ENCODE peak calls at places on chromosomes 3 and 15, in ten cellular contexts. W is ovary; P is iPS DF 6.9; A is CD8-positive, alpha-beta T cell; L is fibroblast of lung; M is GM12878; R is cardiac muscle cell; D is lower lobe of right lung; Y is stomach; T is CD8-positive, alpha-beta memory T cell. U is an unnamed sample.

GRCh38 chr3:7978104-7978457 is 523.5 kb upstream of the LMCD1 start:
- DNase-seq in P (no peak), W (no peak), D (no peak), A (no peak), T (no peak), M (no peak), R (no peak), L (no peak), Y (no peak), U (peak)

GRCh38 chr15:78353093-78353492 is 12.9 kb downstream of the CRABP1 start:
- DNase-seq in Y (no peak), W (no peak), M (peak), R (no peak), L (peak), A (no peak), T (no peak), P (no peak), D (no peak), U (peak)

GRCh38 chr3:151357461-151357850 is 27.1 kb downstream of the P2RY12 start:
- DNase-seq in P (no peak), R (no peak), L (no peak), Y (no peak), T (no peak), M (no peak), D (no peak), A (no peak), W (no peak), U (no peak)

GRCh38 chr3:177468816-177469590 is 271.7 kb upstream of the TBL1XR1 start:
- DNase-seq in D (no peak), P (no peak), L (peak), Y (no peak), A (no peak), W (no peak), R (no peak), T (no peak), M (no peak), U (no peak)

GRCh38 chr15:97745481-97746071 is 214.9 kb upstream of the ARRDC4 start:
- DNase-seq in L (peak), D (no peak), Y (peak), A (peak), T (no peak), M (no peak), R (peak), W (no peak), P (peak), U (peak)

GRCh38 chr3:85603378-85603777 is 644.6 kb downstream of the CADM2 start:
- DNase-seq in A (no peak), W (no peak), P (no peak), L (no peak), M (no peak), R (no peak), T (no peak), D (no peak), Y (no peak), U (no peak)

GRCh38 chr3:53046171-53047170 is 598 bp upstream of the SFMBT1 start:
- DNase-seq in A (peak), Y (peak), W (peak), L (peak), D (peak), M (no peak), T (peak), R (peak), P (no peak), U (peak)

GRCh38 chr3:17065881-17066280 is 181.1 kb downstream of the PLCL2 start:
- DNase-seq in M (no peak), P (no peak), W (no peak), Y (no peak), A (no peak), T (no peak), R (no peak), L (no peak), D (no peak), U (no peak)

GRCh38 chr15:61237400-61237799 is 8.3 kb upstream of the RORA start:
- DNase-seq in Y (no peak), D (no peak), P (no peak), T (no peak), W (no peak), M (no peak), L (no peak), A (no peak), R (no peak), U (no peak)

GRCh38 chr3:127036209-127037020 is 53.5 kb downstream of the PLXNA1 start:
- DNase-seq in R (no peak), T (no peak), Y (peak), W (peak), P (no peak), A (no peak), D (peak), L (no peak), M (no peak), U (no peak)

GRCh38 chr15:57138260-57138895 is 219.9 kb downstream of the TCF12 start:
- DNase-seq in W (no peak), T (no peak), R (peak), A (no peak), D (no peak), Y (peak), M (no peak), L (peak), P (peak), U (peak)

GRCh38 chr15:74614744-74615312 is 808 bp upstream of the CLK3 start:
- DNase-seq in D (peak), P (no peak), A (peak), R (peak), L (peak), M (peak), Y (peak), T (peak), W (peak), U (peak)

GRCh38 chr15:98955980-98956723 is 51.4 kb downstream of the PGPEP1L start:
- DNase-seq in M (no peak), W (no peak), Y (no peak), A (no peak), D (no peak), L (no peak), P (no peak), T (no peak), R (no peak), U (peak)

GRCh38 chr3:66482005-66482404 is 18.8 kb downstream of the LRIG1 start:
- DNase-seq in Y (no peak), M (no peak), A (no peak), W (no peak), D (no peak), R (no peak), L (no peak), T (no peak), P (no peak), U (no peak)

GRCh38 chr15:61186905-61187865 is 41.9 kb downstream of the RORA start:
- DNase-seq in Y (no peak), D (peak), W (peak), R (peak), A (no peak), T (no peak), P (no peak), L (peak), M (no peak), U (no peak)

GRCh38 chr3:79810101-79810500 is 42.3 kb upstream of the ROBO1 start:
- DNase-seq in M (no peak), R (no peak), Y (no peak), A (no peak), P (no peak), D (no peak), T (no peak), L (no peak), W (no peak), U (no peak)

GRCh38 chr3:106428565-106428994 is 559.8 kb upstream of the CBLB start:
- DNase-seq in D (no peak), L (peak), T (no peak), P (no peak), Y (no peak), R (no peak), A (no peak), M (no peak), W (peak), U (no peak)

GRCh38 chr15:69815793-69816192 is 281.9 kb downstream of the TLE3 start:
- DNase-seq in R (no peak), W (no peak), Y (no peak), T (no peak), D (no peak), P (no peak), L (no peak), M (no peak), A (no peak), U (no peak)

GRCh38 chr3:70298385-70298784 is 14.1 kb downstream of the MDFIC2 start:
- DNase-seq in A (no peak), W (no peak), T (no peak), Y (no peak), P (no peak), D (no peak), M (no peak), L (peak), R (no peak), U (no peak)

GRCh38 chr3:152243301-152243711 is 25.4 kb upstream of the MBNL1 start:
- DNase-seq in W (no peak), D (no peak), Y (no peak), P (no peak), L (no peak), R (no peak), T (no peak), M (peak), A (no peak), U (peak)

GRCh38 chr15:51863131-51863530 is 33.7 kb downstream of the TMOD3 start:
- DNase-seq in D (no peak), L (no peak), A (no peak), Y (no peak), W (no peak), R (no peak), M (no peak), T (no peak), P (no peak), U (no peak)

GRCh38 chr15:51865291-51865690 is 35.8 kb downstream of the TMOD3 start:
- DNase-seq in W (no peak), P (no peak), A (no peak), D (no peak), Y (no peak), L (no peak), T (no peak), M (no peak), R (no peak), U (no peak)

GRCh38 chr15:51866161-51866560 is 36.7 kb downstream of the TMOD3 start:
- DNase-seq in L (no peak), D (no peak), T (no peak), Y (no peak), R (no peak), M (no peak), A (no peak), W (no peak), P (no peak), U (no peak)

GRCh38 chr15:51866751-51867150 is 37.3 kb downstream of the TMOD3 start:
- DNase-seq in A (no peak), Y (no peak), P (no peak), M (no peak), L (no peak), R (no peak), W (no peak), T (no peak), D (no peak), U (no peak)

GRCh38 chr15:51864408-51865056 is 35.1 kb downstream of the TMOD3 start:
- DNase-seq in R (no peak), P (no peak), T (no peak), L (no peak), D (no peak), W (no peak), Y (no peak), A (no peak), M (no peak), U (no peak)
- H3K4me3 ChIP-seq in R (no peak), P (no peak), T (no peak), L (no peak), D (no peak), W (no peak), Y (no peak), A (no peak), M (no peak), U (no peak)

DNA sequence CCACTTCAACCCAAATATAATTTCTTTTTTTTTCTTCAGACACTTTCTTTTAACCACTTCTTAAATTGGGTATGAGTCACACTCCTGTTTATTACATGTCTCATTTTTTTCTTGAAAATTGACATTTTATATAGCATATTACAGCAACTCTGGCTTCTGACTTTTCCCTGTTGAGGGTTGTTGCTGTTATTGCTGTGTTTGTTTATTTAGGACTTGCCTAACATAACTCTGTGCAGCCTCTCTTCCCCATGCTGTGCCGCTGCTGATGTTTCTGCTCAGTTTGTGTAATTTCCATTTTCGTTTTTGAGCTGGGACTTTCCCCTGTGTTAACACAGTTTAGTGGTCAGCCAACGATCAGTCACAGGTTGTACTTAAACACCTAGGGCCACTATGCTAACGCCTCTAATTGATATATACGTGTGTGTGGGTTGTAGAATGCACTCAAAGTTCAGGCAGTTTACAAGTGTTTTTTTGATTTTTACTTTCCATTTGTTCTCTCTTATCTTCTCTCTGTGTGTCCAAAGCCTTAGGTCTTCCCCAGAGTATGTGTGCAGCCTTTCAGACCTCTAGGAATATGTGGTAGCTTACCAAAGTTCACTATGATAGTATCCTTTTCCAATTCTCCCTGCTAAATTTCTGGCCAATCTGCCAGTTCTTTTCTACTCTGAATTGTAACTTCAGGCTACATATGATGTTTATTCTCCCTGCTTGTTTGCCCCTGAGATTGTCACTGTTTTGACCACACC is 337.2 kb downstream of the ZBTB20 start:
- DNase-seq in T (no peak), P (no peak), A (no peak), W (no peak), R (no peak), M (peak), D (no peak), L (peak), Y (no peak), U (peak)
- H3K4me3 ChIP-seq in T (no peak), P (no peak), A (no peak), W (no peak), R (no peak), M (peak), D (no peak), L (peak), Y (no peak), U (peak)

GRCh38 chr3:46558184-46559029 is 7.7 kb downstream of the LRRC2 start:
- DNase-seq in T (peak), A (peak), M (peak), W (peak), L (peak), R (peak), D (peak), P (no peak), Y (peak), U (peak)

GRCh38 chr3:46557814-46558183 is 8.3 kb downstream of the LRRC2 start:
- DNase-seq in L (no peak), P (no peak), R (no peak), T (no peak), M (no peak), Y (no peak), W (no peak), A (no peak), D (no peak), U (no peak)

GRCh38 chr3:46561511-46561910 is 4.6 kb downstream of the LRRC2 start:
- DNase-seq in M (no peak), R (no peak), L (no peak), Y (no peak), D (no peak), W (no peak), T (no peak), P (no peak), A (no peak), U (no peak)

GRCh38 chr3:46561951-46562350 is 4.2 kb downstream of the LRRC2 start:
- DNase-seq in W (no peak), L (no peak), R (no peak), A (no peak), P (no peak), T (no peak), M (no peak), D (no peak), Y (no peak), U (peak)

GRCh38 chr3:46559030-46559704 is 6.9 kb downstream of the LRRC2 start:
- DNase-seq in A (no peak), M (no peak), R (no peak), L (no peak), Y (no peak), W (no peak), D (no peak), T (no peak), P (no peak), U (no peak)
- H3K4me3 ChIP-seq in A (no peak), M (peak), R (no peak), L (no peak), Y (peak), W (no peak), D (peak), T (peak), P (no peak), U (no peak)

GRCh38 chr3:141366285-141367037 is 1.8 kb upstream of the ZBTB38 start:
- DNase-seq in R (peak), A (no peak), Y (peak), L (peak), M (no peak), T (no peak), W (peak), P (no peak), D (peak), U (no peak)
- H3K4me3 ChIP-seq in R (no peak), A (no peak), Y (no peak), L (no peak), M (no peak), T (no peak), W (no peak), P (no peak), D (no peak), U (no peak)

DNA sequence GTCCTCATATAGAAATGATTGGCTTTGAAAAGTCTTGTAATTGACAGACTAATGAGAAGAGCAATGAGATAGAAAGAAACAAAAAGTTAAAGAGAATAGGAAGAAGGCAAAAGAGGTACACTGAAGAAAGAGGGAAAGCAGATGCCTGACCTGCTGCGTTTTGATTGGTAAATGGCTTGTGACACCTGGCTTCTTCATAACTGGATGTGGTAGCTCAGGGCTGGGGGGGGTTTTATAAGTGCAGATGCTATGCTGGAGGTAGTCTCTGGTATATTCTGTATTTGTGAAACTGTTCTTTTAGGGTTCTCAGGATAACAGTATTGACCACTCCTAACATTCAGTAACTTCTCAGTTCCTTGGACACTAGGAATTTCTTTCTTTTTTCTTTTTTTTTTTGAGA is 1.4 kb downstream of the STARD9 start:
- DNase-seq in T (no peak), P (no peak), R (no peak), Y (no peak), W (no peak), A (no peak), M (no peak), L (no peak), D (no peak), U (no peak)
- H3K4me3 ChIP-seq in T (no peak), P (no peak), R (no peak), Y (peak), W (peak), A (no peak), M (peak), L (no peak), D (peak), U (peak)

GRCh38 chr15:72197460-72198409 is at the start of gene GRAMD2A:
- DNase-seq in R (peak), T (no peak), W (no peak), M (no peak), Y (peak), L (peak), P (no peak), A (no peak), D (peak), U (peak)
- H3K4me3 ChIP-seq in R (peak), T (no peak), W (peak), M (no peak), Y (peak), L (no peak), P (peak), A (no peak), D (peak), U (no peak)

GRCh38 chr15:83853232-83853631 is 199.3 kb downstream of the ADAMTSL3 start:
- DNase-seq in P (no peak), Y (no peak), R (no peak), L (no peak), T (no peak), D (no peak), W (no peak), A (no peak), M (no peak), U (no peak)

GRCh38 chr15:83850846-83851245 is 196.9 kb downstream of the ADAMTSL3 start:
- DNase-seq in P (no peak), T (no peak), Y (no peak), W (no peak), L (no peak), M (no peak), R (no peak), A (no peak), D (no peak), U (no peak)

GRCh38 chr15:83848315-83849050 is 194.6 kb downstream of the ADAMTSL3 start:
- DNase-seq in D (no peak), A (no peak), W (no peak), T (no peak), P (no peak), R (no peak), Y (no peak), M (no peak), L (peak), U (no peak)

GRCh38 chr15:83846847-83847246 is 192.9 kb downstream of the ADAMTSL3 start:
- DNase-seq in D (no peak), P (no peak), T (no peak), M (no peak), Y (no peak), A (no peak), W (no peak), L (peak), R (no peak), U (no peak)

DNA sequence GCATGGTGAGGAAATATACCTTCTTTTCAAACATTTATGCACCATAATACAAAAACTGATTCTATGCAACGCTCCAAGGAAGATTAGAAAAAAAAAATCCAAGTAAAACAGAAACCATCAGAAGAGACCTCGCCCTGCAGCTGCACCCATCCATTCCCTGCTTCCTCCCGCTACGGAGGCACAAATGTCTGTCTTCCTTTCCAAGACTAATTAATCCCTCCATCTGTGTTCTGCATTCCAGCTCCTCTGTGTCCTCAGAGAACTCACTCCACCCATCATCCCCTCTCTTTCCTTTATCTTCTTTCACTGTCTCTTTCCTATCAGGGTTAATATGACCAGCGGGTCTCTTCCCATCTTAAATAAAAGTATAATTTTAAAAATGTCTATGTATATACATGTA is 196.1 kb downstream of the ADAMTSL3 start:
- DNase-seq in D (no peak), M (no peak), W (no peak), A (no peak), R (no peak), P (no peak), T (no peak), Y (no peak), L (no peak), U (no peak)
- H3K4me3 ChIP-seq in D (no peak), M (no peak), W (no peak), A (no peak), R (no peak), P (no peak), T (no peak), Y (no peak), L (no peak), U (no peak)